ENCODE peak calls at places on chromosome 20, in four cellular contexts. One of them, this sample, is unnamed.

GRCh38 chr20:62381202-62381797 is 5.6 kb upstream of the RPS21 start:
- DNase-seq in GM20000: no peak
- DNase-seq in tibial artery: no peak
- DNase-seq in bronchial epithelial cell: peak; percentile 88
- DNase-seq in this sample: no peak

GRCh38 chr20:57568088-57568896 is 7.4 kb downstream of the PCK1 start:
- DNase-seq in bronchial epithelial cell: no peak
- DNase-seq in tibial artery: no peak
- DNase-seq in GM20000: no peak
- DNase-seq in this sample: no peak

GRCh38 chr20:9344080-9344920 is 170.1 kb upstream of the LAMP5 start:
- DNase-seq in GM20000: no peak
- DNase-seq in tibial artery: no peak
- DNase-seq in bronchial epithelial cell: no peak
- DNase-seq in this sample: no peak

GRCh38 chr20:53774487-53775203 is 181.0 kb upstream of the ZNF217 start:
- DNase-seq in tibial artery: no peak
- DNase-seq in GM20000: no peak
- DNase-seq in bronchial epithelial cell: peak; percentile 93
- DNase-seq in this sample: no peak

GRCh38 chr20:21554376-21554890 is 40.6 kb upstream of the NKX2-2 start:
- DNase-seq in tibial artery: no peak
- DNase-seq in bronchial epithelial cell: no peak
- DNase-seq in GM20000: no peak
- DNase-seq in this sample: no peak

GRCh38 chr20:16423311-16424212 is 149.7 kb downstream of the KIF16B start:
- DNase-seq in bronchial epithelial cell: peak; percentile 6
- DNase-seq in GM20000: no peak
- DNase-seq in tibial artery: no peak
- DNase-seq in this sample: no peak

GRCh38 chr20:32470025-32470861 is 112.1 kb downstream of the ASXL1 start:
- DNase-seq in bronchial epithelial cell: peak; percentile 35
- DNase-seq in tibial artery: no peak
- DNase-seq in GM20000: peak; percentile 71
- DNase-seq in this sample: no peak

GRCh38 chr20:44215125-44215524 is 4.6 kb upstream of the OSER1 start:
- DNase-seq in tibial artery: peak; percentile 76
- DNase-seq in bronchial epithelial cell: no peak
- DNase-seq in GM20000: peak; percentile 60
- DNase-seq in this sample: peak; percentile 42

GRCh38 chr20:11544029-11544678 is 373.5 kb upstream of the BTBD3 start:
- DNase-seq in bronchial epithelial cell: peak; percentile 72
- DNase-seq in GM20000: peak; percentile 52
- DNase-seq in tibial artery: no peak
- DNase-seq in this sample: no peak

GRCh38 chr20:35602851-35603495 is 12.7 kb upstream of the SPAG4 start:
- DNase-seq in bronchial epithelial cell: no peak
- DNase-seq in GM20000: no peak
- DNase-seq in tibial artery: no peak
- DNase-seq in this sample: no peak

GRCh38 chr20:61956396-61957342 is 109.0 kb downstream of the TAF4 start:
- DNase-seq in bronchial epithelial cell: peak; percentile 8
- DNase-seq in GM20000: no peak
- DNase-seq in tibial artery: peak; percentile 15
- DNase-seq in this sample: no peak

GRCh38 chr20:12847862-12848261 is 160.9 kb upstream of the SPTLC3 start:
- DNase-seq in bronchial epithelial cell: peak; percentile 72
- DNase-seq in tibial artery: no peak
- DNase-seq in GM20000: no peak
- DNase-seq in this sample: no peak

GRCh38 chr20:47622118-47622665 is 120.5 kb downstream of the NCOA3 start:
- DNase-seq in bronchial epithelial cell: no peak
- DNase-seq in tibial artery: no peak
- DNase-seq in GM20000: no peak
- DNase-seq in this sample: no peak

GRCh38 chr20:18666803-18667460 is 79.1 kb downstream of the DTD1 start:
- DNase-seq in GM20000: no peak
- DNase-seq in tibial artery: no peak
- DNase-seq in bronchial epithelial cell: no peak
- DNase-seq in this sample: no peak

GRCh38 chr20:21082584-21082983 is 23.6 kb downstream of the LINC00237 start:
- DNase-seq in bronchial epithelial cell: no peak
- DNase-seq in tibial artery: no peak
- DNase-seq in GM20000: no peak
- DNase-seq in this sample: no peak

GRCh38 chr20:36862857-36863668 is 12.9 kb upstream of the TLDC2 start:
- DNase-seq in tibial artery: no peak
- DNase-seq in bronchial epithelial cell: no peak
- DNase-seq in GM20000: no peak
- DNase-seq in this sample: no peak

GRCh38 chr20:34954905-34955231 is 738 bp downstream of the GSS start:
- DNase-seq in bronchial epithelial cell: no peak
- DNase-seq in tibial artery: no peak
- DNase-seq in GM20000: no peak
- DNase-seq in this sample: no peak

GRCh38 chr20:33394718-33395117 is 6.6 kb downstream of the CDK5RAP1 start:
- DNase-seq in GM20000: no peak
- DNase-seq in tibial artery: no peak
- DNase-seq in bronchial epithelial cell: no peak
- DNase-seq in this sample: no peak

GRCh38 chr20:33812673-33813462 is 1.7 kb downstream of the CHMP4B start:
- DNase-seq in tibial artery: no peak
- DNase-seq in GM20000: no peak
- DNase-seq in bronchial epithelial cell: peak; percentile 32
- DNase-seq in this sample: no peak

GRCh38 chr20:59055302-59055701 is 12.7 kb upstream of the PRELID3B start:
- DNase-seq in tibial artery: no peak
- DNase-seq in GM20000: no peak
- DNase-seq in bronchial epithelial cell: peak; percentile 51
- DNase-seq in this sample: no peak
- TF ChIP-seq CTCF in tibial artery: no peak
- TF ChIP-seq CTCF in GM20000: no peak
- TF ChIP-seq CTCF in bronchial epithelial cell: peak; percentile 28
- TF ChIP-seq CTCF in this sample: no peak

DNA sequence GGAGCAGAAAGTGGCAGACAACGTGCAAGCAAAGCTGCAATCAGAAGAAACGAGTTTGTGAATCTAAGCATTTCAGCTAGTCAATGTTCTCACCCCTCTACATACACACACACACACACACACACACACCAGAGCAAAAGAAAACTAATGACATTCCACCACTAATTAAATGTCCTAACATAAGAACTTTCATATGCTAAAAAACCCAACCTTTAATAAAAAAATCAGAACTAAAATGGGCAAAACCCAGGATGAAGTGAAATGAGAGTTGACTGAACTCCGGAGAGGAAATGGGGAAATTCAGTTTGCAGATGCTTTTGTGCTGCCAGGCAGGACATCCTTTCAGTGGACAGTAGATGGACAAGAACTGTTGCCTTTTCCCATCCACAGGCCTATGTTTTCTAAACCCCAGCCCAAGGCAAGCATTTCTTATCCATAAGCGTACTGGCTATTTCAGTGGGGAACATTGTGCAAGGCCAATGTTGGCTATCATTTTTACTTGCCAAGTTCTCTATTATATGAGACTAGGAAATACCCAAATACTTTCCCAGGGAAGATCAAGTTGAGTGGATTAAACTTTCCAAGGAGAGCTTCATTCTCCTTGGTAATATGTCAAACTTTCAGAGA is 27.2 kb downstream of the RIN2 start:
- DNase-seq in bronchial epithelial cell: no peak
- DNase-seq in GM20000: no peak
- DNase-seq in tibial artery: no peak
- DNase-seq in this sample: no peak
- TF ChIP-seq CTCF in bronchial epithelial cell: no peak
- TF ChIP-seq CTCF in GM20000: no peak
- TF ChIP-seq CTCF in tibial artery: no peak
- TF ChIP-seq CTCF in this sample: no peak

GRCh38 chr20:50504231-50504823 is 5.9 kb upstream of the PTPN1 start:
- DNase-seq in tibial artery: no peak
- DNase-seq in bronchial epithelial cell: no peak
- DNase-seq in GM20000: no peak
- DNase-seq in this sample: no peak
- TF ChIP-seq CTCF in tibial artery: peak; percentile 20
- TF ChIP-seq CTCF in bronchial epithelial cell: no peak
- TF ChIP-seq CTCF in GM20000: no peak
- TF ChIP-seq CTCF in this sample: no peak

GRCh38 chr20:51616060-51616459 is 73.5 kb upstream of the NFATC2 start:
- DNase-seq in GM20000: no peak
- DNase-seq in bronchial epithelial cell: no peak
- DNase-seq in tibial artery: no peak
- DNase-seq in this sample: no peak
- TF ChIP-seq CTCF in GM20000: no peak
- TF ChIP-seq CTCF in bronchial epithelial cell: no peak
- TF ChIP-seq CTCF in tibial artery: no peak
- TF ChIP-seq CTCF in this sample: no peak

DNA sequence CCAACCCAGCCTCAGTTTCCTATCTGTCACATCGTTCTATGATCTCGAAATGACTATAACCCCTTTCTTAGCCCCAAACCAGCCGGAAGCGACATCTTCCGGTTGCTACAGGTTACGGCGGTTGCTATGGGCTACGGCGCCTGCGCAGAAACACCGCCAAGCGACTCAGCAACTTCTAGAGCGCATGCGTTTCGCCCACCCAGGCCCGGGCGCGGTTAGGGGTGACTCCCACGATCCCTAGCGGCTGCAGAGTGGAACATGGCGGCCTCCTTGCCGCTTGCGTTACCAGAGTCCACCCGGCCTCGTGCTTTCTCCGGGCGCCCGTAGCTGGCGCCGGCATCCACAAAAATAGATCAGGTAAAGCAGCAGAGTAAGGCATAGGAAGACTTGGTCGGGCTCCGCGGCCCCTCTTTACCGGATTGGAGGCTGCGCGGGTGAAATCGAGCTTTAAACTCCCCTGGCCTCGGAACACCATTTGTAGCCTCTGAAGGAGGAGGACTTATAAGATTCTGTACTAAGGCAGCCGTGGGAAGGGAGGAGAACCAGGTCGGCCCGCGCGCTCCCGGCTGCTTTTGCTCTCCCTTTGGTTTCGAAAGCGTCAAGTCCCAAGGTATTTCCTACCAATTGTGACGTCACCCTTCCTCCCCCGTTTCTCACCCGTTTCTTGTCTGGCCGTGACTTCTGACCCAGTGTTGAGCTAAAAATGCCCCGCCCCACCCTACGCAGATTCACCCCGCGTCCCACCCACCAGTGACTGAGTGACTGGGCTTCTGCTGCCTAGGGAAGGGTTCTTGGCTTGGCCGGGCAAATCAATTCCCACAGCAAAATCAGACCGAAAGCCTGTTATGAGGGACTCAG is 3.5 kb downstream of the SDCBP2 start:
- DNase-seq in GM20000: peak; percentile 96
- DNase-seq in tibial artery: peak; percentile 98
- DNase-seq in bronchial epithelial cell: peak; percentile 93
- DNase-seq in this sample: peak; percentile 90
- TF ChIP-seq CTCF in GM20000: no peak
- TF ChIP-seq CTCF in tibial artery: peak; percentile 51
- TF ChIP-seq CTCF in bronchial epithelial cell: peak; percentile 31
- TF ChIP-seq CTCF in this sample: no peak

GRCh38 chr20:42027746-42028268 is 409.6 kb upstream of the CHD6 start:
- DNase-seq in bronchial epithelial cell: no peak
- DNase-seq in tibial artery: no peak
- DNase-seq in GM20000: no peak
- DNase-seq in this sample: no peak
- TF ChIP-seq CTCF in bronchial epithelial cell: no peak
- TF ChIP-seq CTCF in tibial artery: no peak
- TF ChIP-seq CTCF in GM20000: no peak
- TF ChIP-seq CTCF in this sample: no peak

DNA sequence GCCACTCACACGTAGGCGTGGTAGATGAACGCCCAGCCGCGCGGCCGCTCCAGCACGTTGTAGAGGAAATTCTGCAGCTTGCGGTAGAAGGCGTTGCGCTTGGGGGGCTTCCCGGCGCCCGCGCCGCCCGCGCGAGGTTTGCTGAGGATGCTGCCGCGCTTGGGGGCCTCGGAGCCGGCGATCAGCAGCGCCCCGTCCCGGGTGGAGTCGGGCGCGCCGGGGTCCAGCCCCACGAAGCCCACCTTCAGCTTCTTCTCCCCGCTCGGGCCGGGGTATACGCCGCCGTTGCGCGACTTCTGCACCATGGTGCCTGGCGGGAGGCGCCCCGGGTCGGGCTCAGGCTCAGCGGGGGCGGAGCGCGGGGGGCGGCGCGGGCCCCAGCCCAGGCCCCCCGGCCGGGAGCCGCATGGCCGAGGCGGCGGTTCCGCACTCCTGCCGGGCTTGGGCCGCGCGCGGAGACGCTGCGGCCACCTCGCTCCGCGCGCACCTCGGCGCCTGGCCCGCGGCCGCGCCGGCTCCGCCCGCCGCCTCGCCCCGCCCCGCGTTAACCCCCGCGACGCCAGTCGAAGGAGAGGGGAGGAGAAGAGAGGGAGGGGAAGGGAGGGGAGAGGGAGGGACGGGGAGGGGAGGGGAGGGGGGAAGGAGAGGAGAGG is at the start of gene KCNQ2:
- DNase-seq in bronchial epithelial cell: no peak
- DNase-seq in tibial artery: no peak
- DNase-seq in GM20000: no peak
- DNase-seq in this sample: no peak
- TF ChIP-seq CTCF in bronchial epithelial cell: no peak
- TF ChIP-seq CTCF in tibial artery: no peak
- TF ChIP-seq CTCF in GM20000: no peak
- TF ChIP-seq CTCF in this sample: no peak

DNA sequence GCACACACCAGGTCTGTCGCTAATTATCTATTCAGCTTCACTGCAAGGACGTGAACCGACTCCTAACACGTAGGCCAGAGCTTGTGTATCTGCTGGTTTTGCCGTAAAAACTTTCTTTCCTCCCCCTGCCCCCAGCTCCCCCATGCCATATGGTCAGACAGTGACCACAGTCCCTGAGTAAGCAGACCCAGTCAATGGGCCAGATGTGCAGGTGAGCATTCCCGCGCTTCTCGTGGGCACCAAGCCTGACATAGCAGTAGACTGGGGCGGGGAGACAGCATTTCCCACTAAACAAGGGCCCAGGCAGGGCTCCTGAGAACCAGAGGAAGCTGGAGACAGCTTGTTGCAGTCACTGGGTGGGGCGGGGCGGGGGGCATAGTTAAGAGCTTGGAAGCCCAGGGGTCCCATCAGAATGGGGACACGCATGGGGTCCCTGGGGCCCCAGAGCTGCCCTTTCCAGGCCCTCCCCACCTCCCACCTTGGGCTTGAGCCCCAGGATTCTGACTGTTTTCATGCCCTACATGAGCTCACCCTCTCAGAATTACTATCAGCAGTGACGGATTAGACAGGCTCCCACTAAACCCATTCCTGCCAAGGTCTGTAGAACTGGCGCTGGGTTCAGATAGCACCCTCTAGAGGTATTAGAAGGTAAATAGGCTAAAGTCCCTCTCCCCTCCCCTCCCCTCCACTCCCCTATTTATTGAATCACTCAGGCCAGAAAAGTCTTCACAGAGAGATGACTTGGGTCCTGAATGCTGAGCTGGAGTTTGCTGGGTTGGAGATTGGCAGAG is 51.8 kb downstream of the CDH26 start:
- DNase-seq in bronchial epithelial cell: no peak
- DNase-seq in tibial artery: no peak
- DNase-seq in GM20000: no peak
- DNase-seq in this sample: no peak
- TF ChIP-seq CTCF in bronchial epithelial cell: peak; percentile 34
- TF ChIP-seq CTCF in tibial artery: no peak
- TF ChIP-seq CTCF in GM20000: no peak
- TF ChIP-seq CTCF in this sample: no peak

This sample was measured in omental fat pad.